ENCODE peak calls at places on chromosomes 13 and 19, in six cellular contexts. One of them, this sample, is unnamed.

GRCh38 chr13:105497597-105497996 is 1037.9 kb downstream of the EFNB2 start:
- DNase-seq in GM12878: no peak
- DNase-seq in astrocyte: no peak
- DNase-seq in fibroblast of lung: no peak
- DNase-seq in mesenchymal stem cell: no peak
- DNase-seq in PC-3: peak; percentile 15
- DNase-seq in this sample: no peak

GRCh38 chr13:114035583-114036501 is 62.0 kb upstream of the C13orf46 start:
- DNase-seq in GM12878: no peak
- DNase-seq in astrocyte: peak; percentile 46
- DNase-seq in fibroblast of lung: peak; percentile 41
- DNase-seq in mesenchymal stem cell: no peak
- DNase-seq in PC-3: no peak
- DNase-seq in this sample: no peak

GRCh38 chr13:43333176-43333575 is 309.8 kb downstream of the DNAJC15 start:
- DNase-seq in GM12878: no peak
- DNase-seq in astrocyte: no peak
- DNase-seq in fibroblast of lung: no peak
- DNase-seq in mesenchymal stem cell: no peak
- DNase-seq in PC-3: no peak
- DNase-seq in this sample: no peak

GRCh38 chr19:13833330-13834265 is 38.4 kb downstream of the ZSWIM4 start:
- DNase-seq in GM12878: no peak
- DNase-seq in astrocyte: peak; percentile 75
- DNase-seq in fibroblast of lung: peak; percentile 85
- DNase-seq in mesenchymal stem cell: peak; percentile 93
- DNase-seq in PC-3: peak; percentile 97
- DNase-seq in this sample: peak; percentile 96

GRCh38 chr13:88456155-88456554 is 785.0 kb downstream of the SLITRK5 start:
- DNase-seq in GM12878: no peak
- DNase-seq in astrocyte: no peak
- DNase-seq in fibroblast of lung: peak; percentile 6
- DNase-seq in mesenchymal stem cell: no peak
- DNase-seq in PC-3: no peak
- DNase-seq in this sample: no peak

GRCh38 chr19:10718205-10719196 is 622 bp downstream of the DNM2 start:
- DNase-seq in GM12878: no peak
- DNase-seq in astrocyte: peak; percentile 8
- DNase-seq in fibroblast of lung: peak; percentile 21
- DNase-seq in mesenchymal stem cell: peak; percentile 56
- DNase-seq in PC-3: peak; percentile 52
- DNase-seq in this sample: peak; percentile 75

GRCh38 chr13:43245374-43245964 is 222.1 kb downstream of the DNAJC15 start:
- DNase-seq in GM12878: no peak
- DNase-seq in astrocyte: peak; percentile 92
- DNase-seq in fibroblast of lung: peak; percentile 91
- DNase-seq in mesenchymal stem cell: peak; percentile 85
- DNase-seq in PC-3: peak; percentile 77
- DNase-seq in this sample: no peak

GRCh38 chr13:37313383-37313782 is 207.9 kb upstream of the CSNK1A1L start:
- DNase-seq in GM12878: no peak
- DNase-seq in astrocyte: peak; percentile 96
- DNase-seq in fibroblast of lung: peak; percentile 91
- DNase-seq in mesenchymal stem cell: no peak
- DNase-seq in PC-3: peak; percentile 16
- DNase-seq in this sample: no peak

GRCh38 chr13:42808572-42808971 is 27.2 kb downstream of the FAM216B start:
- DNase-seq in GM12878: no peak
- DNase-seq in astrocyte: peak; percentile 21
- DNase-seq in fibroblast of lung: no peak
- DNase-seq in mesenchymal stem cell: peak; percentile 14
- DNase-seq in PC-3: peak; percentile 67
- DNase-seq in this sample: no peak

GRCh38 chr19:36420961-36421748 is 2.7 kb upstream of the ZFP82 start:
- DNase-seq in GM12878: no peak
- DNase-seq in astrocyte: peak; percentile 60
- DNase-seq in fibroblast of lung: peak; percentile 46
- DNase-seq in mesenchymal stem cell: peak; percentile 28
- DNase-seq in PC-3: no peak
- DNase-seq in this sample: no peak

GRCh38 chr13:112740502-112741131 is 50.8 kb downstream of the ATP11A start:
- DNase-seq in GM12878: no peak
- DNase-seq in astrocyte: peak; percentile 55
- DNase-seq in fibroblast of lung: peak; percentile 89
- DNase-seq in mesenchymal stem cell: peak; percentile 93
- DNase-seq in PC-3: no peak
- DNase-seq in this sample: no peak

GRCh38 chr19:18896421-18896841 is 473 bp upstream of the CERS1 start:
- DNase-seq in GM12878: no peak
- DNase-seq in astrocyte: no peak
- DNase-seq in fibroblast of lung: no peak
- DNase-seq in mesenchymal stem cell: no peak
- DNase-seq in PC-3: peak; percentile 26
- DNase-seq in this sample: no peak

GRCh38 chr19:49930483-49931011 is 1.2 kb upstream of the NUP62 start:
- DNase-seq in GM12878: no peak
- DNase-seq in astrocyte: no peak
- DNase-seq in fibroblast of lung: no peak
- DNase-seq in mesenchymal stem cell: peak; percentile 12
- DNase-seq in PC-3: peak; percentile 34
- DNase-seq in this sample: peak; percentile 92

GRCh38 chr13:35475960-35476943 is at the start of gene MAB21L1:
- DNase-seq in GM12878: no peak
- DNase-seq in astrocyte: peak; percentile 48
- DNase-seq in fibroblast of lung: peak; percentile 52
- DNase-seq in mesenchymal stem cell: peak; percentile 44
- DNase-seq in PC-3: no peak
- DNase-seq in this sample: peak; percentile 67

DNA sequence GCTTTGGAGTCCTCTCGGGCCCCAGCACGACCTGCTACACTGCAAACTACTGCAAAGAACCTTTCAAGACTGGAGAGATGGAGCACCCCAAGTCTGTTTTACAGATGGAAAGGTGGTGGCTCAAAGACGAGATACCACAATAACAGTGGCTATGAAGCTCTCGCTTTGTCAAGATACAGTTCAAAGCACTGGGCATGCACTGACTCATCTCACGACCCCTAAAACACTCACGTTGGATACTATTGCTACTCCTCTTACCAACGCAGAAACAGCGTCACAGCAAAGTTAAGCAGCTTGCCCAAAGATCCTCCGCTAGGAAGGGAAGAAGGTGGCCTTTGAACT is 24.0 kb upstream of the LAIR1 start:
- DNase-seq in GM12878: no peak
- DNase-seq in astrocyte: no peak
- DNase-seq in fibroblast of lung: no peak
- DNase-seq in mesenchymal stem cell: no peak
- DNase-seq in PC-3: no peak
- DNase-seq in this sample: no peak
- H3K9ac ChIP-seq in GM12878: no peak overlapping the region
- H3K9ac ChIP-seq in astrocyte: no peak overlapping the region
- H3K9ac ChIP-seq in fibroblast of lung: no peak overlapping the region
- H3K9ac ChIP-seq in mesenchymal stem cell: no peak overlapping the region
- H3K9ac ChIP-seq in PC-3: no peak overlapping the region
- H3K9ac ChIP-seq in this sample: no peak overlapping the region

GRCh38 chr13:97928306-97928705 is 25.2 kb upstream of the IPO5 start:
- DNase-seq in GM12878: no peak
- DNase-seq in astrocyte: no peak
- DNase-seq in fibroblast of lung: no peak
- DNase-seq in mesenchymal stem cell: no peak
- DNase-seq in PC-3: no peak
- DNase-seq in this sample: no peak
- H3K4me3 ChIP-seq in GM12878: no peak overlapping the region
- H3K4me3 ChIP-seq in astrocyte: no peak overlapping the region
- H3K4me3 ChIP-seq in fibroblast of lung: no peak overlapping the region
- H3K4me3 ChIP-seq in mesenchymal stem cell: no peak overlapping the region
- H3K4me3 ChIP-seq in PC-3: no peak overlapping the region
- H3K4me3 ChIP-seq in this sample: no peak overlapping the region

GRCh38 chr13:97285221-97285955 is 63.3 kb downstream of the MBNL2 start:
- DNase-seq in GM12878: no peak
- DNase-seq in astrocyte: no peak
- DNase-seq in fibroblast of lung: no peak
- DNase-seq in mesenchymal stem cell: no peak
- DNase-seq in PC-3: no peak
- DNase-seq in this sample: no peak
- H3K9me3 ChIP-seq in GM12878: no peaks in the 10 kb centered on the region
- H3K9me3 ChIP-seq in astrocyte: no peaks in the 10 kb centered on the region
- H3K9me3 ChIP-seq in fibroblast of lung: no peaks in the 10 kb centered on the region
- H3K9me3 ChIP-seq in mesenchymal stem cell: no peaks in the 10 kb centered on the region
- H3K9me3 ChIP-seq in PC-3: no peaks in the 10 kb centered on the region
- H3K9me3 ChIP-seq in this sample: no peaks in the 10 kb centered on the region

GRCh38 chr19:17391371-17392151 is 2.4 kb downstream of the CCDC194 start:
- DNase-seq in GM12878: no peak
- DNase-seq in astrocyte: no peak
- DNase-seq in fibroblast of lung: no peak
- DNase-seq in mesenchymal stem cell: no peak
- DNase-seq in PC-3: no peak
- DNase-seq in this sample: peak; percentile 76
- H3K9ac ChIP-seq in GM12878: no peak overlapping the region
- H3K9ac ChIP-seq in astrocyte: no peak overlapping the region
- H3K9ac ChIP-seq in fibroblast of lung: no peak overlapping the region
- H3K9ac ChIP-seq in mesenchymal stem cell: no peak overlapping the region
- H3K9ac ChIP-seq in PC-3: peak overlapping the region; percentile 4
- H3K9ac ChIP-seq in this sample: no peak overlapping the region

GRCh38 chr13:102508411-102508810 is 88.4 kb upstream of the TPP2 start:
- DNase-seq in GM12878: no peak
- DNase-seq in astrocyte: no peak
- DNase-seq in fibroblast of lung: no peak
- DNase-seq in mesenchymal stem cell: no peak
- DNase-seq in PC-3: no peak
- DNase-seq in this sample: no peak

DNA sequence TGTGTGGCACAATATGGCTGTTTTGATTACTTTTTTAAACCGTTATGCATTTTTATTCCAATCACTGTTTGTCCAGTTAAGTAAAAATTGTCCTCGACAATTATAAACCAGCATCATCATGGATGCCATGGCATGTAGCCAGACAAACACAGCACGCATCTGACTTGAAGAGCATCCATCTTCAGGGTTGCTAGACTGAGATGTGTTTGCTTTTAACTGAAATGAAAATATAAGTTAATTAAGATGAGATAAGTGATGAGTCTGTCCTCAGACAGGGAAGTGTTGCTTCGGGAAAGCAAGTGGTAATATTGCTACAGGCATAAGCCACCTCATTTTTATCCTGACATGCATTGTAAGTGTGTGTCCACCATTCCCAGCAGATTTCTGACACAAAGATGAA is 92.8 kb upstream of the TPP2 start:
- DNase-seq in GM12878: no peak
- DNase-seq in astrocyte: no peak
- DNase-seq in fibroblast of lung: no peak
- DNase-seq in mesenchymal stem cell: no peak
- DNase-seq in PC-3: no peak
- DNase-seq in this sample: no peak
- H3K4me3 ChIP-seq in GM12878: no peak overlapping the region
- H3K4me3 ChIP-seq in astrocyte: no peak overlapping the region
- H3K4me3 ChIP-seq in fibroblast of lung: no peak overlapping the region
- H3K4me3 ChIP-seq in mesenchymal stem cell: no peak overlapping the region
- H3K4me3 ChIP-seq in PC-3: no peak overlapping the region
- H3K4me3 ChIP-seq in this sample: no peak overlapping the region

GRCh38 chr13:79710376-79710775 is 229.4 kb downstream of the NDFIP2 start:
- DNase-seq in GM12878: no peak
- DNase-seq in astrocyte: peak; percentile 38
- DNase-seq in fibroblast of lung: peak; percentile 36
- DNase-seq in mesenchymal stem cell: peak; percentile 9
- DNase-seq in PC-3: no peak
- DNase-seq in this sample: no peak

GRCh38 chr13:79711631-79712030 is 230.7 kb downstream of the NDFIP2 start:
- DNase-seq in GM12878: no peak
- DNase-seq in astrocyte: no peak
- DNase-seq in fibroblast of lung: no peak
- DNase-seq in mesenchymal stem cell: no peak
- DNase-seq in PC-3: no peak
- DNase-seq in this sample: no peak

GRCh38 chr13:79716191-79716590 is 235.2 kb downstream of the NDFIP2 start:
- DNase-seq in GM12878: no peak
- DNase-seq in astrocyte: no peak
- DNase-seq in fibroblast of lung: no peak
- DNase-seq in mesenchymal stem cell: no peak
- DNase-seq in PC-3: no peak
- DNase-seq in this sample: no peak
- H3K9me3 ChIP-seq in GM12878: no peaks in the 10 kb centered on the region
- H3K9me3 ChIP-seq in astrocyte: no peaks in the 10 kb centered on the region
- H3K9me3 ChIP-seq in fibroblast of lung: no peaks in the 10 kb centered on the region
- H3K9me3 ChIP-seq in mesenchymal stem cell: no peaks in the 10 kb centered on the region
- H3K9me3 ChIP-seq in PC-3: no peaks in the 10 kb centered on the region
- H3K9me3 ChIP-seq in this sample: no peaks in the 10 kb centered on the region

GRCh38 chr19:45817010-45817724 is 2.1 kb upstream of the RSPH6A start:
- DNase-seq in GM12878: peak; percentile 75
- DNase-seq in astrocyte: peak; percentile 71
- DNase-seq in fibroblast of lung: peak; percentile 94
- DNase-seq in mesenchymal stem cell: peak; percentile 93
- DNase-seq in PC-3: peak; percentile 91
- DNase-seq in this sample: peak; percentile 99

GRCh38 chr19:45814166-45814780 is 835 bp downstream of the RSPH6A start:
- DNase-seq in GM12878: no peak
- DNase-seq in astrocyte: no peak
- DNase-seq in fibroblast of lung: no peak
- DNase-seq in mesenchymal stem cell: no peak
- DNase-seq in PC-3: no peak
- DNase-seq in this sample: no peak

GRCh38 chr19:45816236-45817009 is 1.3 kb upstream of the RSPH6A start:
- DNase-seq in GM12878: no peak
- DNase-seq in astrocyte: no peak
- DNase-seq in fibroblast of lung: no peak
- DNase-seq in mesenchymal stem cell: no peak
- DNase-seq in PC-3: no peak
- DNase-seq in this sample: no peak

GRCh38 chr19:45815501-45816216 is 551 bp upstream of the RSPH6A start:
- DNase-seq in GM12878: no peak
- DNase-seq in astrocyte: no peak
- DNase-seq in fibroblast of lung: no peak
- DNase-seq in mesenchymal stem cell: peak; percentile 25
- DNase-seq in PC-3: no peak
- DNase-seq in this sample: no peak

DNA sequence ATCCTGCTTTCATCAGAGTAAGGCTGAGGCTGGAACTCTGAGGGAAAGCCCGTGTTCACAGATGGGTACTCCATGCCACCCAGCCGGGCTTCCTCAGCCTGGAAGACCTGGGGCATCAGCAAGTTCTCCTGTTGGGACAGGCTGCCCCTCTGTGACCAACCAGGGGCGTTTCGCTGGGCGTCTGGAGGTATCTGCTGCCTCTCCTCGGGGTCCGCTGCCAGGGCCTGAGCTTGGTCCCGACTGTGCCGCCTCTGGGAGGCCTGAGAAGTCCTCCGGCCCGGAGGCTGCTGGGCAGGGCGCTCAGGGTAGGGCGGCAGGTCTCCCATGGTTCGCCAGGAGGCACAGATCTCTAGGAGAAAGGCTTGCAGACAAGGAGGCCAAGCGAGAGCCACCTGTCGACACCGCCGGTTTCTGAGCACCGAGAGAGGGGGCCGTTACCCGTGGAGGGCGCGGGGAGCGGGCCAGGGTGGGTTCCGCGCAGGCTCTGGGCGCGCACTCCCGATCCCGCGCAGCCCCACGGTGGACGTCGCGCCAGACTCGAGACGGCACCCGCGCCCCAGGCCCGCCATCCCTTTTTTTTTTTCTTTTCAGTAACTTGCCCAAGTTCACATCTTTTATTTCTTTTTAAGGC is at the start of gene RSPH6A:
- DNase-seq in GM12878: no peak
- DNase-seq in astrocyte: no peak
- DNase-seq in fibroblast of lung: no peak
- DNase-seq in mesenchymal stem cell: no peak
- DNase-seq in PC-3: no peak
- DNase-seq in this sample: no peak
- H3K9ac ChIP-seq in GM12878: no peak within 1 kb of the TSS
- H3K9ac ChIP-seq in astrocyte: no peak within 1 kb of the TSS
- H3K9ac ChIP-seq in fibroblast of lung: no peak within 1 kb of the TSS
- H3K9ac ChIP-seq in mesenchymal stem cell: peak within 1 kb of the TSS; percentile 16
- H3K9ac ChIP-seq in PC-3: no peak within 1 kb of the TSS
- H3K9ac ChIP-seq in this sample: no peak within 1 kb of the TSS